ENCODE peak calls at places on chromosomes 4 and X, in six cellular contexts. O is iPS DF 6.9; E is CD4-positive, alpha-beta memory T cell; Q is mammary epithelial cell; V is osteoblast; G is NT2/D1. U is an unnamed sample.

GRCh38 chr4:48296330-48296729 is 26.7 kb upstream of the TEC start:
- DNase-seq in O (no peak), E (no peak), Q (no peak), V (no peak), G (no peak), U (no peak)

GRCh38 chrX:142977128-142977914 is 48.4 kb upstream of the SPANXN4 start:
- DNase-seq in O (no peak), E (no peak), Q (no peak), V (peak; percentile 8), G (no peak), U (no peak)

GRCh38 chr4:39205000-39205399 is 22.7 kb downstream of the WDR19 start:
- DNase-seq in O (no peak), E (no peak), Q (no peak), V (no peak), G (no peak), U (no peak)

GRCh38 chr4:89303177-89303576 is 4.4 kb downstream of the GPRIN3 start:
- DNase-seq in O (no peak), E (peak; percentile 83), Q (no peak), V (peak; percentile 47), G (no peak), U (no peak)

GRCh38 chr4:111230265-111230664 is 607.4 kb upstream of the PITX2 start:
- DNase-seq in O (no peak), E (no peak), Q (no peak), V (no peak), G (no peak), U (no peak)

GRCh38 chrX:34917146-34917545 is 25.4 kb upstream of the FAM47B start:
- DNase-seq in O (no peak), E (no peak), Q (no peak), V (no peak), G (no peak), U (no peak)

GRCh38 chr4:14695411-14695810 is 306.9 kb upstream of the CPEB2 start:
- DNase-seq in O (no peak), E (no peak), Q (peak; percentile 21), V (no peak), G (no peak), U (no peak)

GRCh38 chr4:41709844-41710481 is 38.6 kb downstream of the PHOX2B start:
- DNase-seq in O (no peak), E (no peak), Q (peak; percentile 92), V (peak; percentile 29), G (no peak), U (no peak)

GRCh38 chr4:185965456-185966384 is 103.2 kb upstream of the TLR3 start:
- DNase-seq in O (no peak), E (no peak), Q (no peak), V (no peak), G (no peak), U (no peak)

GRCh38 chrX:24364326-24364725 is 3.9 kb downstream of the SUPT20HL1 start:
- DNase-seq in O (no peak), E (no peak), Q (no peak), V (no peak), G (no peak), U (no peak)

GRCh38 chr4:158020175-158020574 is 152.7 kb downstream of the GASK1B start:
- DNase-seq in O (no peak), E (no peak), Q (peak; percentile 82), V (no peak), G (no peak), U (no peak)

GRCh38 chrX:121013897-121014455 is 28.4 kb upstream of the CT47A1 start:
- DNase-seq in O (no peak), E (no peak), Q (no peak), V (no peak), G (no peak), U (no peak)

GRCh38 chrX:48696301-48697181 is at the start of gene SUV39H1:
- DNase-seq in O (peak; percentile 33), E (peak; percentile 91), Q (peak; percentile 88), V (peak; percentile 100), G (peak; percentile 79), U (peak; percentile 86)

GRCh38 chr4:120209706-120210105 is 143.1 kb upstream of the MAD2L1 start:
- DNase-seq in O (no peak), E (no peak), Q (no peak), V (no peak), G (no peak), U (no peak)

GRCh38 chr4:158810487-158811215 is 41.8 kb downstream of the FNIP2 start:
- DNase-seq in O (no peak), E (no peak), Q (peak; percentile 87), V (peak; percentile 71), G (no peak), U (peak; percentile 35)

GRCh38 chr4:73308286-73308685 is 49.7 kb upstream of the ANKRD17 start:
- DNase-seq in O (peak; percentile 0), E (no peak), Q (peak; percentile 15), V (no peak), G (no peak), U (no peak)

GRCh38 chr4:12488672-12489071 is 995.5 kb downstream of the RAB28 start:
- DNase-seq in O (no peak), E (no peak), Q (no peak), V (no peak), G (no peak), U (peak; percentile 68)

GRCh38 chr4:87060957-87061356 is 126.1 kb downstream of the AFF1 start:
- DNase-seq in O (no peak), E (peak; percentile 14), Q (peak; percentile 93), V (peak; percentile 91), G (no peak), U (no peak)

GRCh38 chr4:87056884-87057283 is 122.1 kb downstream of the AFF1 start:
- DNase-seq in O (no peak), E (no peak), Q (no peak), V (no peak), G (no peak), U (no peak)

GRCh38 chr4:87057835-87058234 is 123.0 kb downstream of the AFF1 start:
- DNase-seq in O (no peak), E (no peak), Q (no peak), V (peak; percentile 63), G (no peak), U (no peak)

GRCh38 chr4:87055340-87055739 is 120.5 kb downstream of the AFF1 start:
- DNase-seq in O (no peak), E (no peak), Q (no peak), V (peak; percentile 71), G (no peak), U (no peak)

DNA sequence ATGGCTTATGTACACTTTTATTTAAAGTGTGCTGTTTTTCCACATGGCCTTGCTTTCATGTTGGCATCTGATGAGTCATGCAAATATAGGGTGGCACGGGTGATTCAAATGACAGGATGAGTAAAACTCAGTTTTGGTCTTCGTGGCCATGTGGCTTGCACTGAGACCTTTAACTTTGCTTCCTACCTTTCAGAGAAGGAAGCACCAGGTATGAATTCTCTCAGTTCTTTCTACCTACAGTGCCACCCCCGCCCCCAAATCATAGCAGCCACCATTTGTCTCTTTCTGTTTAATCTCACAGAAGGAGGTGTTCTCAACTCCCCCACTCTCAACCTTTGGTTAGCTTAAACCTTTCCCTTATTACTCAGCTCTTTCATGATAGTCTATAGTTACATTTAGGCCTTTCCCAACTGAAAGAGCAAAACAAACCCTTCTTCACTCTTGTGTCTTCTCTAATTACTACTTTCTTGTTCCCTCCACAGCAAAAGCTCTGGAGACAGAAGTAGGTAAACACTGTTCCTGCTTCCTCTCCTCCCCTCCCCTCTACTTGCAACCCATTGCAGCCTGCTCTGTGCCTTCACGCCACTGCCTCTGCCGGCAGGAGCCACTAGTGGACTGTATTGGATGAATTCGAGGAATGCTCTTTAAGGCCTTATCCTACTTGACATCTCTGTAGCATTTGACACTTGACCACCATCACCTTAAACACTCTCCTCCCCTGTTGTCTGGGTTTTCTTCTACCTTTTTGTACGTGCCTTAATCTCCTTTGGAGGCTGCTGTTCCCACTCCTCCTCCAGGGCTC is 123.7 kb downstream of the AFF1 start:
- DNase-seq in O (no peak), E (no peak), Q (peak; percentile 68), V (no peak), G (peak; percentile 15), U (no peak)
- H3K4me1 ChIP-seq in O (peaks cover 2% of the 10 kb centered on the region), E (peaks cover 54% of the 10 kb centered on the region), Q (peaks cover 27% of the 10 kb centered on the region), V (peaks cover 29% of the 10 kb centered on the region), G (peaks cover 8% of the 10 kb centered on the region), U (peaks cover 85% of the 10 kb centered on the region)

DNA sequence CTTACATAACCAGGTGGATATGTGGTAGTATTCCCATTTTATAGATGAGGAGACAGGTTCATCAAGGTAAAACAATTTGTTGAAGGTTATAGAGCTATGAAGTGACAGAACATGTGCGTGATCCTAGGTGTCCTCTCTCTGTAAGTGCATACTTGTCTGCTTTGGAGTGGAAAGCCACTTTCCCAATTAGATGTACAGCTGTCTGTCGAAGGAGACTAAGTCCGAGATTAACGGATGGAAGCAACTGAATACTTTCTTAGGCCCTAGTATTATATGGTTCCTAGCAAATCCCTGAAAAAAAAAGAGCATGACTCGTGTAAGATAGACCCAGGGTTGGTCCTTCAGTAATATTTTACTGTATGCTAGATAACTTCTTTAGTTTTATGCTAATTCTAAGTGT is 19.7 kb downstream of the TMEM131L start:
- DNase-seq in O (no peak), E (no peak), Q (no peak), V (no peak), G (no peak), U (no peak)
- H3K4me1 ChIP-seq in O (peaks cover 14% of the 10 kb centered on the region), E (peaks cover 82% of the 10 kb centered on the region), Q (peaks cover 61% of the 10 kb centered on the region), V (peaks cover 38% of the 10 kb centered on the region), G (peaks cover 8% of the 10 kb centered on the region), U (peaks cover 72% of the 10 kb centered on the region)

GRCh38 chrX:134482371-134482770 is 22.4 kb downstream of the HPRT1 start:
- DNase-seq in O (no peak), E (no peak), Q (no peak), V (no peak), G (no peak), U (no peak)

GRCh38 chrX:134484039-134484438 is 24.1 kb downstream of the HPRT1 start:
- DNase-seq in O (no peak), E (peak; percentile 26), Q (peak; percentile 39), V (no peak), G (peak; percentile 9), U (no peak)

GRCh38 chrX:134480061-134480460 is 20.1 kb downstream of the HPRT1 start:
- DNase-seq in O (no peak), E (no peak), Q (peak; percentile 60), V (no peak), G (no peak), U (no peak)

GRCh38 chrX:134478374-134478773 is 18.4 kb downstream of the HPRT1 start:
- DNase-seq in O (no peak), E (no peak), Q (no peak), V (no peak), G (no peak), U (no peak)

DNA sequence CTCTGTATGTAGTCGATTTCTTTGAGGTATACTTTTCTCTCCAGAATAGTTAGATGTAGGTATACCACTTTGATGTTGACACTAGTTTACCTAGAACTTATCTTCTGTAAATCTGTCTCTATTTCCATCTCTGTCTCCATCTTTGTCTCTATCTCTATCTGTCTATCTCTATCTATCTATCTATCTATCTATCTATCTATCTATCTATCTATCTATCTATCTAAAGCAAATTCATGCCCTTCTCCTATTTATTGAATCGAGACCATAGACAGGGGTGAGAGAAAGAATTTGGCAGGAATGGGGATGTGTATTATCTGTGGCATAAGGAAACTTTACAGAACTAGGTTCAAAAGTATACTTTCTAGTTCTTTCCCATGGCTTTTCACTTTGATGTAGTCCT is 21.4 kb downstream of the HPRT1 start:
- DNase-seq in O (no peak), E (no peak), Q (no peak), V (no peak), G (no peak), U (no peak)
- H3K4me1 ChIP-seq in O (no peaks in the 10 kb centered on the region), E (no peaks in the 10 kb centered on the region), Q (no peaks in the 10 kb centered on the region), V (no peaks in the 10 kb centered on the region), G (no peaks in the 10 kb centered on the region), U (no peaks in the 10 kb centered on the region)

DNA sequence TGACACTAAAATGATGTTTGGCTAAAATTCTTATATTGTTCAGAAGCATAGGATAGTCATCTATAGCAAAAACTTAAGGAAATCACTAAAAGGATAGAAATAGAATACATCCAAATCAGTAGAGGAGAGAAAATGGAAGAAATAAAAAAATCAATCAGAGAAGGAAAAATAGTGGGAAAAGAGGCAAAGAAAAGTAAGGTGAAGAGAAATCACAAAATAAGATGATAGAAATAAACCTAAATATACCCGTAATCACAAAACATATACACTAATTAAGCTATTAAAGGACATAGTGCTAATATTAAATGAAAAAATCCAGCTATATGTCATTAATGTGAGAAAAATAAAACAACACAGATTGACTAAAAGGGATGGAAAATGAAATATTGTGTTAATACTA is 6.3 kb downstream of the PGRMC2 start:
- DNase-seq in O (no peak), E (no peak), Q (no peak), V (no peak), G (no peak), U (no peak)
- H3K4me1 ChIP-seq in O (no peaks in the 10 kb centered on the region), E (peaks cover 40% of the 10 kb centered on the region), Q (no peaks in the 10 kb centered on the region), V (peaks cover 5% of the 10 kb centered on the region), G (peaks cover 2% of the 10 kb centered on the region), U (peaks cover 74% of the 10 kb centered on the region)